ENCODE peak calls at places on chromosomes 2 and 18, in ten cellular contexts. K is HL-60; T is NCI-H1694 treated with DMSO at 0.1 percent for 48 hours; W is A549; I is stromal cell of bone marrow; P is GM10248; H is hepatocyte; L is GM04504; A is activated naive CD4-positive, alpha-beta T cell; Y is glomerular endothelial cell. G is an unnamed sample.
A peak's percentile ranks its signal among the peaks of the same experiment; 100 is the strongest.

GRCh38 chr18:53268455-53268854 is 928.5 kb downstream of the DCC start:
- DNase-seq in K (no peak), H (no peak), Y (no peak), W (no peak), T (no peak), I (no peak), L (no peak), A (no peak), P (no peak), G (no peak)

GRCh38 chr18:5461056-5461455 is 82.7 kb downstream of the EPB41L3 start:
- DNase-seq in I (no peak), T (no peak), W (no peak), K (no peak), P (no peak), H (no peak), L (no peak), A (no peak), Y (no peak), G (no peak)

GRCh38 chr2:237731663-237732062 is 66.9 kb upstream of the RBM44 start:
- DNase-seq in H (peak; percentile 43), I (peak; percentile 50), P (no peak), K (no peak), T (no peak), L (no peak), W (peak; percentile 79), Y (no peak), A (no peak), G (no peak)

GRCh38 chr2:131835621-131836091 is 308.0 kb downstream of the CCDC74A start:
- DNase-seq in L (no peak), Y (no peak), W (no peak), P (no peak), H (no peak), A (no peak), K (no peak), T (no peak), I (no peak), G (no peak)

GRCh38 chr18:10927290-10927979 is 221.9 kb downstream of the PIEZO2 start:
- DNase-seq in L (no peak), A (no peak), Y (peak; percentile 47), T (no peak), I (peak; percentile 48), P (no peak), W (no peak), K (no peak), H (no peak), G (no peak)

GRCh38 chr2:110980613-110981062 is 140.1 kb upstream of the BCL2L11 start:
- DNase-seq in T (no peak), L (no peak), A (no peak), I (no peak), Y (no peak), H (no peak), W (no peak), K (no peak), P (no peak), G (no peak)

GRCh38 chr2:233819884-233820765 is 34.2 kb downstream of the HJURP start:
- DNase-seq in K (no peak), Y (no peak), T (no peak), W (no peak), I (no peak), A (no peak), H (no peak), P (no peak), L (no peak), G (no peak)

GRCh38 chr18:60549338-60549960 is 176.9 kb upstream of the MC4R start:
- DNase-seq in A (no peak), K (peak; percentile 59), P (peak; percentile 30), T (peak; percentile 77), H (peak; percentile 87), Y (peak; percentile 52), L (peak; percentile 36), W (peak; percentile 1), I (peak; percentile 53), G (no peak)

GRCh38 chr2:61252031-61252430 is 90.0 kb downstream of the C2orf74 start:
- DNase-seq in K (no peak), H (no peak), A (no peak), T (no peak), W (no peak), I (no peak), L (no peak), Y (no peak), P (no peak), G (no peak)

GRCh38 chr2:45040786-45041185 is 31.5 kb upstream of the SIX2 start:
- DNase-seq in L (no peak), Y (no peak), H (no peak), I (no peak), W (no peak), A (no peak), T (no peak), P (no peak), K (no peak), G (no peak)

GRCh38 chr2:178070824-178071223 is 1.8 kb downstream of the PDE11A start:
- DNase-seq in P (no peak), T (no peak), L (no peak), H (peak; percentile 24), K (no peak), W (no peak), A (no peak), Y (no peak), I (no peak), G (no peak)

GRCh38 chr18:69400976-69401474 is 337 bp downstream of the DOK6 start:
- DNase-seq in H (no peak), K (no peak), W (peak; percentile 2), P (peak; percentile 17), T (no peak), A (no peak), I (no peak), L (no peak), Y (no peak), G (no peak)

GRCh38 chr2:218569661-218570500 is 1.2 kb downstream of the CNOT9 start:
- DNase-seq in H (peak; percentile 57), P (no peak), Y (no peak), W (no peak), L (peak; percentile 24), T (no peak), K (peak; percentile 5), A (no peak), I (peak; percentile 40), G (no peak)

G was measured in cortex of kidney.